ENCODE peak calls at places on chromosome 13, in seven cellular contexts. R, G, Y, B, K, O and Q are unnamed samples.

GRCh38 chr13:30798776-30799625 is 63.7 kb downstream of the ALOX5AP start:
- DNase-seq in R (peak; percentile 39), G (no peak), Y (no peak), B (no peak), K (no peak), O (no peak), Q (no peak)

GRCh38 chr13:114130708-114131580 is 1.5 kb downstream of the RASA3 start:
- DNase-seq in R (peak; percentile 82), G (no peak), Y (no peak), B (peak; percentile 48), K (no peak), O (no peak), Q (peak; percentile 88)

GRCh38 chr13:50531917-50532899 is 311.3 kb downstream of the DLEU7 start:
- DNase-seq in R (peak; percentile 74), G (no peak), Y (no peak), B (no peak), K (no peak), O (peak; percentile 29), Q (peak; percentile 17)

GRCh38 chr13:111587249-111587648 is 266.8 kb downstream of the TEX29 start:
- DNase-seq in R (no peak), G (no peak), Y (no peak), B (no peak), K (no peak), O (no peak), Q (no peak)

GRCh38 chr13:113029487-113030258 is 60.7 kb downstream of the MCF2L start:
- DNase-seq in R (no peak), G (peak; percentile 74), Y (no peak), B (peak; percentile 24), K (no peak), O (peak; percentile 14), Q (peak; percentile 92)

GRCh38 chr13:32150794-32151193 is 119.2 kb downstream of the FRY start:
- DNase-seq in R (peak; percentile 93), G (no peak), Y (no peak), B (no peak), K (peak; percentile 32), O (no peak), Q (no peak)

GRCh38 chr13:21674271-21675009 is 3.6 kb downstream of the FGF9 start:
- DNase-seq in R (no peak), G (no peak), Y (no peak), B (no peak), K (no peak), O (peak; percentile 12), Q (peak; percentile 42)

GRCh38 chr13:33125821-33126570 is 109.8 kb downstream of the KL start:
- DNase-seq in R (peak; percentile 95), G (peak; percentile 91), Y (no peak), B (no peak), K (peak; percentile 59), O (peak; percentile 70), Q (no peak)

GRCh38 chr13:21458457-21458815 is 667 bp downstream of the ZDHHC20 start:
- DNase-seq in R (no peak), G (peak; percentile 81), Y (no peak), B (peak; percentile 20), K (peak; percentile 72), O (peak; percentile 62), Q (peak; percentile 65)

GRCh38 chr13:112212533-112212932 is 145.6 kb downstream of the SOX1 start:
- DNase-seq in R (no peak), G (no peak), Y (no peak), B (no peak), K (no peak), O (no peak), Q (no peak)

GRCh38 chr13:24511019-24511823 is 1.4 kb downstream of the PARP4 start:
- DNase-seq in R (peak; percentile 79), G (no peak), Y (no peak), B (peak; percentile 13), K (peak; percentile 48), O (peak; percentile 84), Q (peak; percentile 32)

GRCh38 chr13:91468301-91468700 is 69.9 kb downstream of the GPC5 start:
- DNase-seq in R (no peak), G (peak; percentile 46), Y (no peak), B (no peak), K (no peak), O (no peak), Q (no peak)

GRCh38 chr13:97901716-97902115 is 51.8 kb upstream of the IPO5 start:
- DNase-seq in R (no peak), G (no peak), Y (no peak), B (no peak), K (no peak), O (no peak), Q (no peak)

GRCh38 chr13:45773236-45773635 is 71.1 kb downstream of the CBY2 start:
- DNase-seq in R (peak; percentile 20), G (no peak), Y (no peak), B (no peak), K (no peak), O (no peak), Q (no peak)

GRCh38 chr13:39676315-39676876 is 20.9 kb downstream of the COG6 start:
- DNase-seq in R (peak; percentile 68), G (no peak), Y (no peak), B (no peak), K (no peak), O (peak; percentile 57), Q (peak; percentile 19)

GRCh38 chr13:113880651-113881611 is 17.1 kb upstream of the GAS6 start:
- DNase-seq in R (no peak), G (no peak), Y (no peak), B (no peak), K (no peak), O (no peak), Q (no peak)

GRCh38 chr13:21360463-21360862 is 98.6 kb downstream of the ZDHHC20 start:
- DNase-seq in R (no peak), G (no peak), Y (no peak), B (no peak), K (no peak), O (no peak), Q (no peak)

GRCh38 chr13:109782066-109782822 is 4.1 kb downstream of the IRS2 start:
- DNase-seq in R (no peak), G (no peak), Y (no peak), B (no peak), K (no peak), O (no peak), Q (peak; percentile 62)

GRCh38 chr13:99331881-99332293 is 24.7 kb upstream of the GPR183 start:
- DNase-seq in R (no peak), G (no peak), Y (no peak), B (no peak), K (no peak), O (no peak), Q (no peak)

GRCh38 chr13:107649071-107649470 is 566.3 kb downstream of the LIG4 start:
- DNase-seq in R (peak; percentile 33), G (no peak), Y (no peak), B (no peak), K (no peak), O (no peak), Q (no peak)

GRCh38 chr13:55013051-55013450 is 1984.4 kb downstream of the OLFM4 start:
- DNase-seq in R (no peak), G (no peak), Y (no peak), B (no peak), K (no peak), O (no peak), Q (no peak)

GRCh38 chr13:27122036-27122435 is 49.6 kb downstream of the USP12 start:
- DNase-seq in R (no peak), G (no peak), Y (no peak), B (no peak), K (no peak), O (no peak), Q (no peak)

GRCh38 chr13:27124571-27124970 is 47.0 kb downstream of the USP12 start:
- DNase-seq in R (no peak), G (no peak), Y (no peak), B (no peak), K (no peak), O (peak; percentile 46), Q (no peak)

GRCh38 chr13:27126877-27127276 is 44.7 kb downstream of the USP12 start:
- DNase-seq in R (no peak), G (no peak), Y (no peak), B (no peak), K (no peak), O (no peak), Q (no peak)

GRCh38 chr13:27128825-27129627 is 42.6 kb downstream of the USP12 start:
- DNase-seq in R (no peak), G (no peak), Y (no peak), B (no peak), K (no peak), O (no peak), Q (no peak)

GRCh38 chr13:27125357-27126282 is 46.0 kb downstream of the USP12 start:
- DNase-seq in R (no peak), G (no peak), Y (no peak), B (no peak), K (no peak), O (no peak), Q (no peak)
- H3K9me3 ChIP-seq in R (no peaks in the 10 kb centered on the region), G (peaks cover 11% of the 10 kb centered on the region), Y (peaks cover 8% of the 10 kb centered on the region), B (no peaks in the 10 kb centered on the region), K (no peaks in the 10 kb centered on the region), O (no peaks in the 10 kb centered on the region), Q (no peaks in the 10 kb centered on the region)

GRCh38 chr13:19154843-19155242 is 26.8 kb downstream of the TUBA3C start:
- DNase-seq in R (no peak), G (no peak), Y (no peak), B (no peak), K (no peak), O (no peak), Q (no peak)
- H3K9me3 ChIP-seq in R (no peaks in the 10 kb centered on the region), G (no peaks in the 10 kb centered on the region), Y (peaks cover 39% of the 10 kb centered on the region), B (no peaks in the 10 kb centered on the region), K (no peaks in the 10 kb centered on the region), O (no peaks in the 10 kb centered on the region), Q (no peaks in the 10 kb centered on the region)

DNA sequence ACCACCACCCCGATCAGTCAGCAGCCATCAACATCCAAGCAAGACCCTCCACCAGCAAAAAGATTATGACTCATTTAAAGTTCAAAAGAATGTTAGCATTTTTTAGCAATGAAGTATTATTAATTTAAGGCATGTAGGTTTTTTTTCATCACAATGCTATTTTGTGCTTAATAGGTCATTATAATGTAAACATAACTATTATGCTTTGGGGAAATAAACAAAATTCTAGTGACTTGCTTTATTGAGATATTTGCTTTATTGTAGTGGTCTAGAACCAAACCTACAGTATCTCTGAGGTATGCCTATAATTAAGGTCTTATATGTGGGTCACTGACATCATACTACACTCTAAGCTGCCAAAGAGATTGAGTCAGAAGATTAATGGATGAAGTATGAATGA is 20.0 kb downstream of the KLF12 start:
- DNase-seq in R (no peak), G (no peak), Y (no peak), B (no peak), K (no peak), O (no peak), Q (no peak)
- H3K9me3 ChIP-seq in R (no peaks in the 10 kb centered on the region), G (no peaks in the 10 kb centered on the region), Y (peaks cover 8% of the 10 kb centered on the region), B (peaks cover 9% of the 10 kb centered on the region), K (peaks cover 2% of the 10 kb centered on the region), O (no peaks in the 10 kb centered on the region), Q (peaks cover 3% of the 10 kb centered on the region)

GRCh38 chr13:18946738-18947137 is 234.9 kb downstream of the TUBA3C start:
- DNase-seq in R (no peak), G (no peak), Y (no peak), B (no peak), K (no peak), O (no peak), Q (no peak)
- H3K9me3 ChIP-seq in R (no peaks in the 10 kb centered on the region), G (no peaks in the 10 kb centered on the region), Y (peaks cover 24% of the 10 kb centered on the region), B (no peaks in the 10 kb centered on the region), K (no peaks in the 10 kb centered on the region), O (peaks cover 5% of the 10 kb centered on the region), Q (no peaks in the 10 kb centered on the region)

GRCh38 chr13:90402102-90402501 is 945.4 kb upstream of the MIR17HG start:
- DNase-seq in R (no peak), G (no peak), Y (no peak), B (no peak), K (no peak), O (no peak), Q (no peak)
- H3K9me3 ChIP-seq in R (no peaks in the 10 kb centered on the region), G (no peaks in the 10 kb centered on the region), Y (no peaks in the 10 kb centered on the region), B (peaks cover 4% of the 10 kb centered on the region), K (peaks cover 7% of the 10 kb centered on the region), O (no peaks in the 10 kb centered on the region), Q (no peaks in the 10 kb centered on the region)